ENCODE peak calls at places on chromosomes 5 and 9, in nine cellular contexts. C is HCT116, I is MM.1S, D is GM23248, U is GM23338, N is SK-N-SH, P is neural progenitor cell, H is OCI-LY7, E is PC-3. G is an unnamed sample.

GRCh38 chr9:79254900-79255651 is 316.7 kb upstream of the TLE4 start:
- DNase-seq in C (no peak), U (peak; percentile 82), E (peak; percentile 29), P (peak; percentile 61), D (peak; percentile 7), N (no peak), I (no peak), H (no peak), G (no peak)

GRCh38 chr5:40733439-40733838 is 22.3 kb downstream of the TTC33 start:
- DNase-seq in N (no peak), E (no peak), U (no peak), P (no peak), D (no peak), H (no peak), C (no peak), I (no peak), G (no peak)

GRCh38 chr5:72441094-72441723 is 66.0 kb downstream of the ZNF366 start:
- DNase-seq in D (peak; percentile 20), P (no peak), C (no peak), H (no peak), I (no peak), U (no peak), N (no peak), E (no peak), G (no peak)

GRCh38 chr5:67003373-67003905 is 193.2 kb downstream of the CD180 start:
- DNase-seq in U (no peak), D (no peak), I (no peak), H (no peak), P (no peak), C (no peak), N (no peak), E (no peak), G (no peak)

GRCh38 chr9:25716220-25716872 is 38.1 kb upstream of the TUSC1 start:
- DNase-seq in N (peak; percentile 62), H (peak; percentile 7), I (no peak), E (peak; percentile 72), U (peak; percentile 84), D (peak; percentile 70), C (no peak), P (peak; percentile 67), G (peak; percentile 80)

GRCh38 chr5:62596691-62597090 is 18.1 kb downstream of the LRRC70 start:
- DNase-seq in I (no peak), P (no peak), C (no peak), D (peak; percentile 41), U (no peak), H (no peak), N (no peak), E (peak; percentile 42), G (no peak)

GRCh38 chr5:16179511-16179935 is at the start of gene MARCHF11:
- DNase-seq in H (no peak), I (no peak), N (peak; percentile 92), P (peak; percentile 75), C (no peak), E (no peak), U (peak; percentile 61), D (peak; percentile 2), G (peak; percentile 36)

GRCh38 chr5:139308797-139309196 is 15.3 kb downstream of the MATR3 start:
- DNase-seq in N (no peak), I (no peak), P (no peak), U (no peak), H (no peak), D (no peak), E (no peak), C (no peak), G (no peak)

GRCh38 chr5:35902032-35902681 is 36.3 kb downstream of the CAPSL start:
- DNase-seq in C (no peak), D (no peak), P (no peak), U (no peak), H (no peak), E (no peak), I (no peak), N (no peak), G (peak; percentile 16)

GRCh38 chr5:77641963-77642589 is 3.6 kb upstream of the OTP start:
- DNase-seq in N (peak; percentile 27), I (no peak), P (peak; percentile 48), U (peak; percentile 24), D (no peak), H (no peak), C (no peak), E (no peak), G (no peak)

GRCh38 chr5:160339406-160340140 is 27.2 kb upstream of the CCNJL start:
- DNase-seq in N (no peak), C (no peak), E (no peak), U (no peak), D (peak; percentile 21), H (no peak), P (no peak), I (no peak), G (no peak)

GRCh38 chr5:150017606-150018005 is 17.1 kb downstream of the HMGXB3 start:
- DNase-seq in D (peak; percentile 60), C (no peak), E (peak; percentile 99), U (no peak), N (no peak), I (no peak), P (no peak), H (no peak), G (no peak)

GRCh38 chr9:93659044-93659836 is 82.9 kb downstream of the PHF2 start:
- DNase-seq in E (no peak), U (no peak), I (no peak), D (no peak), P (no peak), H (no peak), C (no peak), N (no peak), G (no peak)

GRCh38 chr5:110094109-110094508 is 404.4 kb downstream of the MAN2A1 start:
- DNase-seq in C (no peak), I (no peak), D (no peak), E (no peak), H (no peak), N (no peak), U (no peak), P (no peak), G (no peak)

GRCh38 chr5:68683632-68684035 is 410.2 kb upstream of the SLC30A5 start:
- DNase-seq in P (no peak), C (peak; percentile 80), N (no peak), I (no peak), H (no peak), U (no peak), E (peak; percentile 86), D (peak; percentile 96), G (peak; percentile 71)

GRCh38 chr5:9546973-9547947 is 1.4 kb upstream of the SEMA5A start:
- DNase-seq in D (peak; percentile 74), I (no peak), E (no peak), N (no peak), C (no peak), U (peak; percentile 63), P (peak; percentile 67), H (no peak), G (peak; percentile 58)

GRCh38 chr5:111236995-111237394 is 12.8 kb downstream of the CAMK4 start:
- DNase-seq in H (no peak), C (no peak), E (no peak), U (no peak), P (no peak), N (no peak), D (no peak), I (no peak), G (no peak)

GRCh38 chr9:127720865-127721227 is 5.0 kb downstream of the TTC16 start:
- DNase-seq in N (no peak), D (no peak), C (no peak), U (no peak), I (no peak), P (no peak), H (no peak), E (peak; percentile 17), G (no peak)

GRCh38 chr9:22817181-22817580 is 370.6 kb downstream of the DMRTA1 start:
- DNase-seq in U (no peak), P (no peak), H (no peak), D (peak; percentile 60), C (no peak), N (no peak), E (peak; percentile 22), I (no peak), G (no peak)

GRCh38 chr5:168808217-168808616 is 229.0 kb upstream of the PANK3 start:
- DNase-seq in I (no peak), H (no peak), N (no peak), D (no peak), E (no peak), P (no peak), C (no peak), U (no peak), G (no peak)

GRCh38 chr9:13410566-13411031 is 131.1 kb upstream of the MPDZ start:
- DNase-seq in N (no peak), I (no peak), P (no peak), E (peak; percentile 85), C (no peak), U (no peak), H (no peak), D (peak; percentile 63), G (no peak)

GRCh38 chr5:93800988-93801811 is 59.8 kb upstream of the POU5F2 start:
- DNase-seq in P (peak; percentile 63), C (peak; percentile 66), E (peak; percentile 90), U (peak; percentile 83), D (peak; percentile 73), H (peak; percentile 32), N (peak; percentile 26), I (peak; percentile 67), G (peak; percentile 64)

GRCh38 chr9:131593936-131594665 is 48.8 kb downstream of the PRRT1B start:
- DNase-seq in C (no peak), I (no peak), N (no peak), P (no peak), D (no peak), U (no peak), E (no peak), H (no peak), G (no peak)
- H3K4me1 ChIP-seq in C (no peaks in the 10 kb centered on the region), I (no peaks in the 10 kb centered on the region), N (no peaks in the 10 kb centered on the region), P (no peaks in the 10 kb centered on the region), D (no peaks in the 10 kb centered on the region), U (no peaks in the 10 kb centered on the region), E (no peaks in the 10 kb centered on the region), H (no peaks in the 10 kb centered on the region), G (no peaks in the 10 kb centered on the region)

DNA sequence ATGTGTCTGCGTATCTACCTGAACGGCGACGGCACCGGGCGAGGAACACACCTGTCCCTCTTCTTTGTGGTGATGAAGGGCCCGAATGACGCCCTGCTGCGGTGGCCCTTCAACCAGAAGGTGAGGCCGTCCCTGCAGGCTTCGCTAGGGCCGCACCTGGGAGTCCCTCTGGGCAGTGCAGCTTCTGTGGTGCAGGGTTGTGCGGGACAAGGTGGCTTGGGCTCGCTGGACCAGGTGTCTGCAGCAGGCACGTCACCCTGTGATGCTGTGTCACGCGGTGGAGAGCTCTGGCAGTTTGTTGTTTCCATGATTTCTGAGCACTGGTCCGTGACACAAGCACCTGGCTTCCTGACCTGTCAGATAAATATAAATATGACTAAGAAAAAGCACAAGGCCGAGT is 20.7 kb downstream of the FBXW5 start:
- DNase-seq in C (no peak), U (no peak), N (no peak), H (peak; percentile 36), P (no peak), E (no peak), I (no peak), D (no peak), G (no peak)
- TF ChIP-seq EZH2phosphoT487 in C (no peak), U (no peak), N (no peak), H (no peak), P (no peak), E (no peak), I (no peak), D (no peak), G (no peak)

GRCh38 chr5:172943906-172944305 is 15.3 kb upstream of the RPL26L1 start:
- DNase-seq in P (no peak), I (no peak), C (no peak), N (no peak), H (no peak), U (no peak), E (no peak), D (no peak), G (no peak)
- H3K4me1 ChIP-seq in P (no peaks in the 10 kb centered on the region), I (no peaks in the 10 kb centered on the region), C (peaks cover 8% of the 10 kb centered on the region), N (no peaks in the 10 kb centered on the region), H (no peaks in the 10 kb centered on the region), U (peaks cover 8% of the 10 kb centered on the region), E (no peaks in the 10 kb centered on the region), D (peaks cover 31% of the 10 kb centered on the region), G (no peaks in the 10 kb centered on the region)

GRCh38 chr5:42810905-42811590 is 644 bp downstream of the SELENOP start:
- DNase-seq in E (no peak), P (no peak), C (no peak), H (no peak), U (no peak), N (no peak), I (no peak), D (peak; percentile 10), G (no peak)
- TF ChIP-seq EZH2phosphoT487 in E (no peak), P (no peak), C (no peak), H (no peak), U (no peak), N (no peak), I (no peak), D (no peak), G (peak; percentile 59)

G was measured in hepatocyte.